ENCODE peak calls at places on chromosomes 7 and 10, in seven cellular contexts. M, O, R, T, I, A and E are unnamed samples. For H3K9me3, the result is how much of the 10 kb centered on the place peaks cover.

GRCh38 chr10:127353544-127353943 is 157.2 kb upstream of the INSYN2A start:
- DNase-seq in A (peak), O (no peak), M (no peak), R (no peak), T (no peak), I (no peak), E (no peak)

GRCh38 chr10:117320050-117320665 is 55.1 kb downstream of the PDZD8 start:
- DNase-seq in I (no peak), R (no peak), M (peak), T (no peak), A (peak), O (no peak), E (no peak)

GRCh38 chr10:649798-650690 is 39.4 kb downstream of the DIP2C start:
- DNase-seq in T (peak), M (peak), I (peak), O (peak), A (no peak), R (peak), E (no peak)

GRCh38 chr10:128130051-128130450 is 3.8 kb upstream of the MKI67 start:
- DNase-seq in I (no peak), R (no peak), M (no peak), T (no peak), A (no peak), O (no peak), E (no peak)

GRCh38 chr10:19921300-19922140 is 105.3 kb downstream of the PLXDC2 start:
- DNase-seq in A (no peak), R (no peak), I (no peak), M (no peak), T (no peak), O (no peak), E (no peak)

GRCh38 chr10:36038316-36038715 is 396.2 kb upstream of the FZD8 start:
- DNase-seq in O (no peak), R (no peak), M (no peak), T (no peak), I (no peak), A (no peak), E (no peak)

GRCh38 chr7:102063736-102064135 is 222.9 kb upstream of the SH2B2 start:
- DNase-seq in T (no peak), I (peak), R (peak), O (peak), A (no peak), M (peak), E (peak)

GRCh38 chr7:124856299-124856888 is 73.2 kb downstream of the POT1 start:
- DNase-seq in T (no peak), I (peak), M (peak), R (no peak), O (no peak), A (peak), E (no peak)

GRCh38 chr10:110977662-110978061 is 58.3 kb downstream of the SHOC2 start:
- DNase-seq in R (no peak), M (no peak), A (no peak), T (no peak), O (no peak), I (no peak), E (no peak)

GRCh38 chr7:88452648-88453047 is 146.0 kb upstream of the STEAP4 start:
- DNase-seq in T (no peak), R (no peak), O (no peak), M (no peak), I (no peak), A (no peak), E (no peak)

GRCh38 chr10:109971640-109972039 is 36.1 kb upstream of the ADD3 start:
- DNase-seq in O (no peak), M (no peak), R (no peak), I (no peak), T (no peak), A (no peak), E (no peak)

GRCh38 chr10:78947226-78947625 is 121.5 kb upstream of the ZMIZ1 start:
- DNase-seq in R (no peak), M (no peak), O (no peak), A (no peak), T (no peak), I (no peak), E (no peak)

GRCh38 chr7:2876031-2876862 is 32.1 kb upstream of the GNA12 start:
- DNase-seq in I (peak), A (no peak), T (no peak), O (no peak), R (no peak), M (peak), E (no peak)

GRCh38 chr7:105924950-105925349 is 38.1 kb upstream of the CDHR3 start:
- DNase-seq in I (no peak), O (no peak), R (no peak), A (no peak), M (no peak), T (no peak), E (no peak)

GRCh38 chr10:36531621-36532020 is 593.8 kb upstream of the ANKRD30A start:
- DNase-seq in A (no peak), M (no peak), O (no peak), I (no peak), T (no peak), R (no peak), E (no peak)

GRCh38 chr7:141944811-141945210 is 2.0 kb downstream of the CLEC5A start:
- DNase-seq in T (no peak), I (no peak), O (no peak), A (no peak), M (no peak), R (no peak), E (no peak)

GRCh38 chr7:102155821-102156441 is 130.7 kb upstream of the SH2B2 start:
- DNase-seq in I (peak), T (peak), O (no peak), A (no peak), R (no peak), M (no peak), E (no peak)

GRCh38 chr7:114622189-114622588 is 207.6 kb downstream of the FOXP2 start:
- DNase-seq in M (no peak), R (no peak), A (no peak), O (no peak), I (no peak), T (no peak), E (no peak)

GRCh38 chr7:805261-805660 is 27.0 kb upstream of the SUN1 start:
- DNase-seq in I (peak), T (no peak), R (no peak), O (no peak), M (no peak), A (no peak), E (no peak)

GRCh38 chr10:43594944-43595589 is 11.2 kb upstream of the ZNF485 start:
- DNase-seq in A (peak), O (no peak), R (peak), M (no peak), I (peak), T (peak), E (no peak)

GRCh38 chr7:29147821-29148220 is 1.5 kb upstream of the CPVL start:
- DNase-seq in O (no peak), A (no peak), T (no peak), I (no peak), M (no peak), R (no peak), E (no peak)

GRCh38 chr10:132632851-132633684 is 95.5 kb downstream of the INPP5A start:
- DNase-seq in O (peak), I (no peak), A (no peak), T (no peak), M (no peak), R (no peak), E (peak)

GRCh38 chr7:2164646-2165045 is 68.1 kb downstream of the MAD1L1 start:
- DNase-seq in T (no peak), A (no peak), I (no peak), R (no peak), M (no peak), O (no peak), E (no peak)

GRCh38 chr10:92544296-92544695 is 29.6 kb downstream of the IDE start:
- DNase-seq in I (no peak), R (no peak), A (peak), O (no peak), T (no peak), M (no peak), E (no peak)

GRCh38 chr10:72764151-72764550 is 72.2 kb downstream of the MCU start:
- DNase-seq in M (no peak), I (no peak), O (no peak), T (no peak), R (no peak), A (no peak), E (no peak)

GRCh38 chr7:131945313-131945831 is 388.9 kb upstream of the PODXL start:
- DNase-seq in I (peak), M (peak), T (peak), R (peak), A (peak), O (peak), E (peak)

GRCh38 chr10:117189557-117189956 is 7.7 kb upstream of the KCNK18 start:
- DNase-seq in T (no peak), R (no peak), A (no peak), I (no peak), O (no peak), M (no peak), E (no peak)

GRCh38 chr10:12130237-12130872 is 878 bp downstream of the SEC61A2 start:
- DNase-seq in I (peak), A (peak), M (peak), T (no peak), O (no peak), R (no peak), E (no peak)

GRCh38 chr7:132435016-132435990 is 141.0 kb downstream of the PLXNA4 start:
- DNase-seq in M (no peak), I (peak), A (no peak), O (no peak), R (no peak), T (no peak), E (no peak)

GRCh38 chr10:128087884-128088695 is 38.1 kb downstream of the MKI67 start:
- DNase-seq in O (no peak), T (no peak), I (peak), M (peak), R (no peak), A (peak), E (no peak)

GRCh38 chr10:122461367-122461728 is at the start of gene HTRA1:
- DNase-seq in R (peak), T (peak), M (peak), I (peak), O (peak), A (no peak), E (peak)

GRCh38 chr10:5553400-5554170 is 28.8 kb downstream of the CALML3 start:
- DNase-seq in I (no peak), M (no peak), A (no peak), R (no peak), O (peak), T (no peak), E (peak)

GRCh38 chr10:24872049-24872789 is 80.2 kb downstream of the PRTFDC1 start:
- DNase-seq in A (no peak), T (no peak), M (no peak), O (no peak), I (no peak), R (no peak), E (no peak)

GRCh38 chr10:130136214-130137076 is at the start of gene GLRX3:
- DNase-seq in T (peak), R (peak), M (peak), I (peak), A (peak), O (peak), E (peak)

GRCh38 chr7:102286237-102287081 is at the start of gene SH2B2:
- DNase-seq in O (peak), A (peak), R (peak), T (peak), M (peak), I (peak), E (peak)

GRCh38 chr7:97128736-97129135 is 11.2 kb downstream of the SDHAF3 start:
- DNase-seq in O (no peak), M (no peak), T (no peak), I (no peak), A (no peak), R (no peak), E (no peak)

GRCh38 chr7:4074994-4075393 is 607.1 kb upstream of the FOXK1 start:
- DNase-seq in R (peak), T (no peak), I (no peak), M (no peak), O (no peak), A (no peak), E (no peak)

GRCh38 chr10:2296179-2296578 is 558.9 kb upstream of the ADARB2 start:
- DNase-seq in A (no peak), R (no peak), I (no peak), M (no peak), T (no peak), O (no peak), E (no peak)

DNA sequence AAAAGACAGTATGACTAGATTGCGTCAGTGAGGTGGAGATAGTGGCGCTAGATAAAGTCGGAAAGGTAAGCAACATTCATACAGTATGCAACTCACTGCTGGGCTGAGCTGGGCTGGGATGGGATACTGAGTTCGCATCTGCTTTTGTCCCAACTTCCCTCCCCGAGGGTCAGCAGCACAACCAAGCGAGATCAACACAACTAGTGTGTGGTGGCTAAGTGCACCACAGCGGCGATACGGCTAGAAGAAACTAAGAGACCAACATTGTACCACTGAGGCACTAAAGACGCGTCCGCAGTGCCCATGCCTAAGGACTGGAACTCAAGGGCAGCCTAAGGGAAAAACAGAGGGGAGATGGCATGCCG is 467 bp downstream of the EXOSC1 start:
- DNase-seq in I (no peak), T (no peak), M (no peak), A (no peak), R (no peak), O (no peak), E (no peak)
- H3K4me3 ChIP-seq in I (peak), T (peak), M (peak), A (peak), R (peak), O (peak), E (peak)

DNA sequence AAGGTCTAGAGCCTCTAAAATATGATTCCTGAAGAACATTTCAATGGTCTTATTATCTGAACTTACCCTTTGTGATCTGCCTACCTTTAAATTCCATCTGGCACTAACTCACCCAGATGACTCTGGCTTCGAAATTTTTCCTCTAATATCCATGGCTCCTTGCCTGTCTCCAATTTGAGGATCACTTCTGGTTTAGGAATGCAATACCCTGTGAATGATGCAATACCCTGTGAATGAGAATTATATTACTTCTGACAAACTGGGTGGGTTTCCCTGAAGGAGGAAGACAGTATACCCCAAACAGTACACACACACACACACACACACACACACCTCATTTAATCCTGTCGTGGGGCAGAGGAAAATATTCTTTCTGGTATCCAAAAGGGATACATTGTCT is 115.3 kb downstream of the ZNF33B start:
- DNase-seq in O (no peak), R (no peak), A (no peak), T (no peak), I (no peak), M (no peak), E (no peak)
- H3K9me3 ChIP-seq in O (under half), R (half or more), A (under half), T (under half), I (under half), M (half or more), E (half or more)

DNA sequence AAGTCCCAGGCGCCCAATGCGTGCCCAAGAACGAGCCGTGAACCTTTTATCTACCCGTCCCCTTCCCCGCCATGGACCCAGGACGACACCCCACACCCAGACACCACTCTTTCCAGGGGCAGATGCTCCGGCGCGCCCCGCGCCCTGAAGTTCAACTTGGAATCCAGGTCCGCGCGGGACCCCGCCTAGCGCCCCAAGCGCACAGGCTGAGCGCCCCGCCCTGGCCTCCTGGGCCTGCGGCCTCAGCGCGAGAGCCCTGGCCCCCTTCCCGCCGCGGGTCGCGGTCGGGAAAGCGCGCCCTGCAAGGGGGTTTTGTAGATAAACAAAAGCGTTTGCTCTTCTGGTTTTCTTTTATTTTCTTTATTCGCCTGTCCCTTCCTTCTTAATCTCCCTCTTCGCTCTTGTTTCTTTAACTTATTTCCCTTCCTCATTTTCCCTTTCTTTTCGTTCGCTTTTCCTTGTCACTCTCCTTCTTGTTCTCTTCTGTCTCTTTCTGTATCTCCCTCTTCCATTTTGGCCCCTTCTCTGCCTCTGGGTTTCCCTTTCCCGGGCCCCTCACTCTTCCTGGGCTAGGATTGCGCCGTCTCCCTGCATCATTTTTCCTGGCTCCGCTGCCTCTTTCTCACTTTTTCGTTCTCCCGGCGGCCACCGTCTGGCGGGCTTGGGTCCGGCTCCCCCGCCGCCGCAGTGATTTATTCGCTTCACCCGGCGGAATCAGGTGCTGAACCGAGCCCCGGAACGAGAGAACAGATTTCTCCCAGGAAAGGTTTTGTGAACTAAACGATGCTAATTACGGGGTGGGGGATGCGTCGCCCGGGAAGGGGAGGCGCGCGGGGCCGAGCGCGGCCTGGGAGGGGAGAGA is 15.3 kb upstream of the PAX2 start:
- DNase-seq in T (no peak), M (no peak), A (no peak), R (no peak), O (peak), I (no peak), E (no peak)
- H3K4me3 ChIP-seq in T (peak), M (peak), A (no peak), R (peak), O (no peak), I (peak), E (peak)

GRCh38 chr10:106327747-106328146 is 836.8 kb downstream of the SORCS1 start:
- DNase-seq in O (no peak), T (no peak), I (no peak), R (no peak), M (no peak), A (no peak), E (no peak)
- H3K9me3 ChIP-seq in O (under half), T (under half), I (under half), R (under half), M (under half), A (under half), E (under half)

GRCh38 chr7:27128776-27129728 is 1.5 kb downstream of the HOXA4 start:
- DNase-seq in T (no peak), R (no peak), O (no peak), I (no peak), A (no peak), M (no peak), E (no peak)
- H3K4me3 ChIP-seq in T (peak), R (peak), O (no peak), I (peak), A (no peak), M (peak), E (peak)

DNA sequence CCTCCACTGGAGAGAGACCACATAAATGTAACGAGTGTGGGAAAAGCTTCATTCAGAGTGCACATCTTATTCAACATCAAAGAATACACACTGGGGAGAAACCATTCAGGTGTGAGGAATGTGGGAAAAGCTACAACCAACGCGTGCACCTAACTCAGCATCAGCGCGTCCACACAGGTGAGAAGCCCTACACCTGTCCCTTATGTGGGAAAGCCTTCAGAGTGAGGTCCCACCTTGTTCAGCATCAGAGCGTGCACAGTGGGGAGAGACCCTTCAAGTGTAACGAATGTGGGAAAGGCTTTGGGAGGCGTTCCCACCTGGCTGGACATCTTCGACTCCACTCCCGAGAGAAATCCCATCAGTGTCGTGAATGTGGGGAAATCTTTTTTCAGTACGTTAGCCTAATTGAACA is 20.6 kb downstream of the FAM200A start:
- DNase-seq in M (peak), O (peak), R (no peak), A (no peak), I (no peak), T (no peak), E (no peak)
- H3K9me3 ChIP-seq in M (half or more), O (under half), R (half or more), A (under half), I (under half), T (under half), E (under half)

GRCh38 chr10:103585011-103585405 is 91.5 kb downstream of the NEURL1 start:
- DNase-seq in O (no peak), M (no peak), T (no peak), R (no peak), I (no peak), A (no peak), E (no peak)
- H3K4me3 ChIP-seq in O (no peak), M (no peak), T (no peak), R (peak), I (no peak), A (no peak), E (peak)

GRCh38 chr7:157495594-157495993 is 158.8 kb downstream of the DNAJB6 start:
- DNase-seq in M (no peak), O (peak), T (no peak), I (no peak), A (no peak), R (peak), E (no peak)

GRCh38 chr7:157495177-157495553 is 158.4 kb downstream of the DNAJB6 start:
- DNase-seq in T (no peak), R (no peak), I (no peak), A (no peak), O (no peak), M (no peak), E (no peak)

GRCh38 chr7:157493776-157494175 is 157.0 kb downstream of the DNAJB6 start:
- DNase-seq in O (peak), R (peak), M (no peak), T (no peak), I (no peak), A (no peak), E (no peak)

GRCh38 chr7:157493017-157493416 is 156.2 kb downstream of the DNAJB6 start:
- DNase-seq in A (no peak), R (peak), I (no peak), T (no peak), M (no peak), O (peak), E (no peak)

DNA sequence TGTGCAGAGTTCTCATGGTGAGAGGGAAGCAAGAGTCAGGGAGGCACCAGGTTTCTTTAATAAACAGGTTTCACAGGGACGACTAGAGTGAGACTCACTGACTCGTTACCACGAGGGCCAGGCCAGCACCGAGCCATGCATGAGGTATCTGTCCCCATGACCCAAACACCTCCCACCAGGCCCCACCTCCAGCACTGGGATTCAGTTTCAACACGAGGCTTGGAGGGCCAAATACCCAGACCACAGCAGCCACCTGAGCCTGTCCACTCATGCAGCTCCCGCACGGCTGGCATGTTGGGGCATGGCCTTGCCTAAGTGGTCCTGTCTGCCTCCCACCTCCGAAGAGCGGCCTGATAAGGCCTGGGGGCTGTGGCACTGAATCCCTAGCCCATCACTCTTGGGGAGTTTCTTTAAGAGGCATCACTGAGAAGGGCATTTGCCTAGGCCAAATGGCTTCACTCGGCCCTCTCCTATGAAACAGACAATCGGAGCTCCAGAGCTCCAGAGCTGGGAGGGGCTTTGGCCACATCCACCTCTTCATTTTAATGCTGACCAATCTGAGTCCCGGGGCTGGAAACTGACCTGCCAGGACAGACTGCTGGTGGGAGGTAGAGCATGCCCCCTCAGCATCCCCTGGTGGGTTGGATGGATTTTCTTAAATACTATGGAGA is 157.8 kb downstream of the DNAJB6 start:
- DNase-seq in R (peak), T (no peak), O (peak), M (no peak), A (no peak), I (no peak), E (no peak)
- H3K9me3 ChIP-seq in R (under half), T (under half), O (under half), M (under half), A (under half), I (under half), E (under half)